ENCODE peak calls at places on chromosome 20, in nine cellular contexts. F is activated T-cell treated with anti-CD3 and anti-CD28 coated beads for 24 hours; C is ACHN; Z is NCI-H2171 treated with DMSO at 0.1 percent for 48 hours; R is central memory CD4-positive, alpha-beta T cell; K is AG20443; Y is GM06990; J is hepatic stellate cell; X is adrenal gland. D is an unnamed sample.

GRCh38 chr20:50580842-50581544 is 70.8 kb downstream of the PTPN1 start:
- DNase-seq in F (no peak), C (no peak), Z (no peak), R (no peak), K (no peak), Y (no peak), J (no peak), X (no peak), D (no peak)

GRCh38 chr20:56949318-56949717 is 317.1 kb downstream of the BMP7 start:
- DNase-seq in F (no peak), C (no peak), Z (no peak), R (no peak), K (no peak), Y (no peak), J (no peak), X (no peak), D (no peak)

GRCh38 chr20:2656471-2657117 is 4.2 kb downstream of the NOP56 start:
- DNase-seq in F (no peak), C (no peak), Z (no peak), R (no peak), K (no peak), Y (no peak), J (no peak), X (no peak), D (no peak)

GRCh38 chr20:2708073-2708415 is 15.5 kb downstream of the EBF4 start:
- DNase-seq in F (no peak), C (no peak), Z (peak; percentile 14), R (no peak), K (no peak), Y (no peak), J (no peak), X (no peak), D (no peak)

GRCh38 chr20:15475483-15475882 is 1097.8 kb downstream of the KIF16B start:
- DNase-seq in F (no peak), C (no peak), Z (peak; percentile 73), R (no peak), K (peak; percentile 21), Y (peak; percentile 41), J (no peak), X (peak; percentile 13), D (no peak)

GRCh38 chr20:59785986-59786753 is 147.3 kb downstream of the SYCP2 start:
- DNase-seq in F (no peak), C (no peak), Z (no peak), R (no peak), K (no peak), Y (no peak), J (no peak), X (no peak), D (no peak)

GRCh38 chr20:57999465-58000111 is 228.9 kb downstream of the ANKRD60 start:
- DNase-seq in F (no peak), C (no peak), Z (peak; percentile 25), R (no peak), K (peak; percentile 20), Y (no peak), J (no peak), X (peak; percentile 17), D (no peak)

GRCh38 chr20:15039088-15039762 is 701.8 kb upstream of the FLRT3 start:
- DNase-seq in F (no peak), C (no peak), Z (peak; percentile 29), R (no peak), K (no peak), Y (no peak), J (no peak), X (no peak), D (no peak)